ENCODE peak calls at places on chromosomes 3 and 15, in four cellular contexts. D, L, S and R are unnamed samples.

GRCh38 chr3:101849714-101850326 is 506 bp downstream of the NFKBIZ start:
- DNase-seq in D (no peak), L (peak), S (no peak), R (peak)

GRCh38 chr3:127079211-127079610 is 96.3 kb downstream of the PLXNA1 start:
- DNase-seq in D (no peak), L (no peak), S (no peak), R (no peak)

GRCh38 chr3:16084887-16085286 is 89.6 kb upstream of the GALNT15 start:
- DNase-seq in D (no peak), L (no peak), S (no peak), R (no peak)

GRCh38 chr3:10703875-10704274 is 112.2 kb upstream of the SLC6A11 start:
- DNase-seq in D (no peak), L (no peak), S (peak), R (no peak)

GRCh38 chr15:42107483-42107882 is 13.1 kb upstream of the PLA2G4D start:
- DNase-seq in D (no peak), L (no peak), S (no peak), R (no peak)

GRCh38 chr3:184078851-184079250 is 18.0 kb upstream of the HTR3E start:
- DNase-seq in D (no peak), L (no peak), S (no peak), R (no peak)

GRCh38 chr3:73729969-73730440 is 105.3 kb upstream of the PDZRN3 start:
- DNase-seq in D (peak), L (no peak), S (no peak), R (no peak)

GRCh38 chr15:78092111-78093041 is at the start of gene SH2D7:
- DNase-seq in D (no peak), L (no peak), S (no peak), R (no peak)

GRCh38 chr3:117719316-117719926 is 1009.8 kb downstream of the TUSC7 start:
- DNase-seq in D (peak), L (peak), S (peak), R (peak)

GRCh38 chr15:58361291-58361759 is 70.5 kb upstream of the LIPC start:
- DNase-seq in D (peak), L (no peak), S (no peak), R (no peak)

GRCh38 chr3:48565591-48566400 is 2.2 kb upstream of the UCN2 start:
- DNase-seq in D (no peak), L (no peak), S (peak), R (no peak)

GRCh38 chr3:11948866-11949265 is 55.3 kb upstream of the SYN2 start:
- DNase-seq in D (no peak), L (no peak), S (no peak), R (no peak)

GRCh38 chr3:51646091-51646490 is 25.0 kb upstream of the TEX264 start:
- DNase-seq in D (no peak), L (no peak), S (no peak), R (no peak)

GRCh38 chr3:65356331-65357286 is 668.8 kb upstream of the ADAMTS9 start:
- DNase-seq in D (peak), L (no peak), S (no peak), R (no peak)

GRCh38 chr15:32125595-32125994 is 95.3 kb downstream of the CHRNA7 start:
- DNase-seq in D (no peak), L (no peak), S (no peak), R (no peak)

GRCh38 chr3:23915537-23916108 is 1.2 kb downstream of the NKIRAS1 start:
- DNase-seq in D (peak), L (peak), S (no peak), R (no peak)

GRCh38 chr3:61454000-61454399 is 107.4 kb upstream of the PTPRG start:
- DNase-seq in D (no peak), L (no peak), S (no peak), R (no peak)

GRCh38 chr3:77718326-77718725 is 678.4 kb downstream of the ROBO2 start:
- DNase-seq in D (no peak), L (no peak), S (no peak), R (no peak)

GRCh38 chr3:141231101-141231922 is at the start of gene PXYLP1:
- DNase-seq in D (peak), L (peak), S (peak), R (peak)

GRCh38 chr3:141230293-141230692 is 1.3 kb upstream of the PXYLP1 start:
- DNase-seq in D (no peak), L (no peak), S (no peak), R (no peak)

GRCh38 chr3:141234283-141234682 is 2.7 kb downstream of the PXYLP1 start:
- DNase-seq in D (no peak), L (no peak), S (no peak), R (no peak)

GRCh38 chr3:141233457-141234161 is 2.0 kb downstream of the PXYLP1 start:
- DNase-seq in D (no peak), L (no peak), S (no peak), R (no peak)

DNA sequence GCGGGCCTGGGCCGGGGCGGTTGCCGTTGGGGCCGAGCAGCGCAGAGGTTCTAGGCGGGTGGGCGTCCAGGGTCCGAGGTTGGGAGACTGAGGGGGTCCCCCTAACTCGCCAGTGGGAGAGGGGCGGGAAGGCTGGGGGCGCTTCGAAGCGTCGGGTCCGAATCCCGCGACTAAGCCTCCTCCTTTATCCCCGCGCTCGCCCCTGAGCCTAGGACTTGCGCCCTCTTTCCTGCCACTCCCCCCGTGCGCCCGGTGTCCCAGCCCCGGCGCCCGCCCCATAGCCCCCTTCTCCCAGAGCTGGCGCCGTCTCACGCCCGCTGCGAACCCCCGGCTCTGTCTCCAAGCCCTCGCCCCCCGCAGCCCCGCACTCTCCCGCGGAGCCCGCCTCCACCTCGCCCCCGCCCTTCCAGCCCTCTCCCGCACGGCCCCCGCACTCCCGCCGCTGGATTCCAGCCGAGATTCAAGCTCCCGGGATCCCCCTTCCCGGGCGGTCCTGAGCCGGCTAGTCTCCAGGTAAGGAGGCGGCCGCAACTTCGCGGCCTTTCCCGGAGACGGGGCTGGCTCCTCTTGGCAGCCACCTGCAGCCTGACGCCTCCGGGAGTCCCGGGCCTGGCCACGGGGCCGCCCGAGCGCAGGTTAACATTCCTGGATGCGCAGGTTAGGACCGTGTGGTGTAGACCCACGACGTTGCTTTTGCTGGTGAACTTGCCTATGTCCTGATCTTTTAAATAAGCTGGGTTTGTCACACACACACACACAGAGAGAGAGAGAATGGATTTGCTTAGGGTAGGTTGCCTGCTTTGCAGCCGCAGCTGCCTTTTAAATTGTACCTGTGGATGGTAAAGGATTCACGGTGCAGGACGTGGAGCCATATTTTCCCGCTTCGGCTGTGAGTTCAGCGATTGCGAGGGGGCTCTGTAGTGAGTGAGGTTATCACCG is 567 bp downstream of the PXYLP1 start:
- DNase-seq in D (peak), L (peak), S (no peak), R (peak)
- TF ChIP-seq EZH2 in D (no peak), L (no peak), S (no peak), R (no peak)

GRCh38 chr15:36878745-36879262 is 221.5 kb downstream of the MEIS2 start:
- DNase-seq in D (no peak), L (no peak), S (no peak), R (no peak)

GRCh38 chr15:36880226-36880912 is 220.0 kb downstream of the MEIS2 start:
- DNase-seq in D (no peak), L (no peak), S (no peak), R (no peak)

GRCh38 chr15:36877294-36877693 is 223.1 kb downstream of the MEIS2 start:
- DNase-seq in D (no peak), L (no peak), S (no peak), R (no peak)

GRCh38 chr15:36879568-36880225 is 220.7 kb downstream of the MEIS2 start:
- DNase-seq in D (no peak), L (no peak), S (no peak), R (no peak)

DNA sequence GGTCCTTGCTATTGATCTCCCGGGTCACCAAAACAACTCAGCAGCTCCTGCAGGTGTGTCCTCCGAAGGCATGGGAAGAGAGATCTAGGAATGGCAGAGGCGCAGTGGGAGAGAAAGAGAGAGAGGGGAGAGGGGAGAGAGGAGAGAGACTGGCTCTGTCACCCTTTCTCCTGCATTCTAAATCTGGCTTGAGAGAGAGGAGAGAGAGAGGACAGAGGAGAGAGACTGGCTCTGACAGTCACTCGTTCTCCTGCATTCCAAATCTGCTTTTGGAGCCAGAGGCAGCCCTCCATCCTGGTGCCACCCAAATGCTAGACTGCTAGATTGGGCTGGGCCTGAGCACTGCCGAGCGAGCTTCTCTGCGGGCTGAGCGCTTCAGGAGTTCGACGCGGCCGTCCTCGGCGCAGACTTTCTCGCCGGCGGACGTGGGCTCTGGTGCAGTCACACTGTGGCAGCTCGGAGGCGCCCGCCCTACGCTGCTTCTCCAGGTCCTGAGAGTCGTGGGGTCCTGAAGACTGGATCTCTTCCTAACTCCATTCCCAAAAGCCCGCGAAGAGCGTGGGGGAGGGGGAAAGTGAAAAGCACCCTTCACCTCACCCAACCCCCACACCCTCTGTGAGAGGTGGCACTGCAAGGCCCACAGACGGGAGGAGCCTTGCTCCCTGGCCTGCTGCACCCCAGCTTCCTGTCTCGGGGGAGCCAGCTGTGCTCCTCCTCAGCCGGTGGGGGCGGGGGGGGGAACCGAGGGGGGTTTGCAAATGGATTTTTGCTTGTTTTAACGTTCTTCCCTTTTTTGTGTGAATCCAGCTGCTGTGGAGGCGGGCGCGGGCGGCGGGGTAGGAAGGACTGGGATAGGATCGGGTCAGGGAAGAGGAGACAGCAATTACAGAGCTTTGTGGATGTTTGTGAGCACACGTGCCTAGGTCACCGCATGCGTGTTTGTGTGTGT is 222.3 kb downstream of the MEIS2 start:
- DNase-seq in D (no peak), L (no peak), S (no peak), R (no peak)
- TF ChIP-seq EZH2 in D (peak), L (no peak), S (no peak), R (no peak)

GRCh38 chr15:36885709-36886108 is 214.6 kb downstream of the MEIS2 start:
- DNase-seq in D (no peak), L (no peak), S (no peak), R (no peak)

GRCh38 chr15:36884404-36885335 is 215.7 kb downstream of the MEIS2 start:
- DNase-seq in D (no peak), L (no peak), S (no peak), R (no peak)

GRCh38 chr15:36887214-36888017 is 212.9 kb downstream of the MEIS2 start:
- DNase-seq in D (peak), L (peak), S (no peak), R (no peak)

GRCh38 chr15:36888018-36888992 is 212.0 kb downstream of the MEIS2 start:
- DNase-seq in D (no peak), L (peak), S (no peak), R (no peak)

GRCh38 chr15:36886135-36887011 is 214.0 kb downstream of the MEIS2 start:
- DNase-seq in D (no peak), L (no peak), S (no peak), R (no peak)
- TF ChIP-seq EZH2 in D (peak), L (no peak), S (no peak), R (no peak)

GRCh38 chr3:26622634-26623408 is at the start of gene LRRC3B:
- DNase-seq in D (peak), L (no peak), S (no peak), R (no peak)
- TF ChIP-seq EZH2 in D (peak), L (no peak), S (no peak), R (no peak)

GRCh38 chr3:124033360-124034015 is 41.6 kb upstream of the ROPN1 start:
- DNase-seq in D (peak), L (no peak), S (no peak), R (no peak)
- TF ChIP-seq EZH2 in D (no peak), L (no peak), S (no peak), R (no peak)

DNA sequence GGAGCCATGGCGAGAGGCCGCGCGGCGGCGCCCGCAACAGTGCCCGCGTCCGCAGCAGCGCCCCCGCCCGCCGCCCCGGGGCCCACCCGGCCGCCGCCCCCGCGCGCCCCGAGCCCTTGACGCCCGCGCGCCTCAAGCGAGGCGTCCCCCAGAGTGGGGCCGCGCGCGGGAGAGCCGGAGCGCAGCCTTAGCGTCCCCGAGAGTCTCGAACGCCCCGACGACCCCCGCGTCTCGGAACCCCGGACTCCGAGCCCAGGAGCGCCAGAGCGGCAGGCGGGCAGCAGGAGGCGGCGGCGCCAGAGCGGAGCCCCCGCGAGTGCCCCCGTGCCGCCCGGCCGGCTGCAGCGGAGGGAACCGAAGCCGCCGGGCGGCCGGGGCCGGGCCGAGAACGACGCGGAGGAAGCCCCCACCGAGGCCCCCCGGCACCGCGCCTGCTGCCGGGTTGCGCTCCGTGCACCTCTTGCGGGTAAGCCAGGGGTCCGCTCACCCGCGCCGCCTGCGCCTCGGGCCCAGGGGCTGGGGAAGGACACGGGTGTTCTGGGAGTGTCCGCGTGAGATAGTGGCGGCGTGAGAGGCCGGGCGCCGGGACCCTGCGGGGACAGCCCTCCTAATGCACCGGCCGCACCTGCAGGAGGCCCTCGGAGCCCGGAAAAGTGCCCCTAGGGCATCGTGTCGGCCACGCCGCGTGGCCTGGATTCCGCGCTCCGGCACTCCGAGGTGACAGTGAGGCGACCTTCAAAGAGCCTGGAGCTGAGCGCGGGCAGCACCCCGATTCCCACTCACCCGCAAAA is 51.9 kb upstream of the ULK4 start:
- DNase-seq in D (peak), L (peak), S (no peak), R (peak)
- TF ChIP-seq EZH2 in D (no peak), L (no peak), S (no peak), R (no peak)